ENCODE peak calls at places on chromosomes 1 and 21, in five cellular contexts. One of them, this sample, is unnamed.

GRCh38 chr1:54229281-54229891 is 29.4 kb downstream of the MRPL37 start:
- DNase-seq in astrocyte of the spinal cord: peak; percentile 49
- DNase-seq in cardiac fibroblast: peak; percentile 31
- DNase-seq in HFFc6: peak; percentile 28
- DNase-seq in fibroblast of mammary gland: peak; percentile 53
- DNase-seq in this sample: no peak

GRCh38 chr21:24514081-24514733 is 1093.1 kb downstream of the MRPL39 start:
- DNase-seq in astrocyte of the spinal cord: peak; percentile 9
- DNase-seq in cardiac fibroblast: peak; percentile 20
- DNase-seq in HFFc6: no peak
- DNase-seq in fibroblast of mammary gland: no peak
- DNase-seq in this sample: no peak

GRCh38 chr1:226778657-226779058 is 39.6 kb upstream of the ITPKB start:
- DNase-seq in astrocyte of the spinal cord: peak; percentile 88
- DNase-seq in cardiac fibroblast: peak; percentile 97
- DNase-seq in HFFc6: peak; percentile 91
- DNase-seq in fibroblast of mammary gland: peak; percentile 94
- DNase-seq in this sample: no peak

GRCh38 chr1:54054438-54054749 is 986 bp downstream of the TCEANC2 start:
- DNase-seq in astrocyte of the spinal cord: no peak
- DNase-seq in cardiac fibroblast: no peak
- DNase-seq in HFFc6: no peak
- DNase-seq in fibroblast of mammary gland: no peak
- DNase-seq in this sample: no peak

GRCh38 chr1:235404190-235404589 is 37.0 kb downstream of the TBCE start:
- DNase-seq in astrocyte of the spinal cord: no peak
- DNase-seq in cardiac fibroblast: no peak
- DNase-seq in HFFc6: peak; percentile 36
- DNase-seq in fibroblast of mammary gland: no peak
- DNase-seq in this sample: no peak

GRCh38 chr1:236681184-236681583 is 5.1 kb upstream of the ACTN2 start:
- DNase-seq in astrocyte of the spinal cord: no peak
- DNase-seq in cardiac fibroblast: no peak
- DNase-seq in HFFc6: no peak
- DNase-seq in fibroblast of mammary gland: no peak
- DNase-seq in this sample: no peak

GRCh38 chr1:68010094-68010493 is 40.3 kb downstream of the DIRAS3 start:
- DNase-seq in astrocyte of the spinal cord: peak; percentile 60
- DNase-seq in cardiac fibroblast: peak; percentile 57
- DNase-seq in HFFc6: peak; percentile 39
- DNase-seq in fibroblast of mammary gland: peak; percentile 67
- DNase-seq in this sample: no peak

GRCh38 chr21:46093668-46094400 is 4.1 kb upstream of the COL6A2 start:
- DNase-seq in astrocyte of the spinal cord: no peak
- DNase-seq in cardiac fibroblast: no peak
- DNase-seq in HFFc6: no peak
- DNase-seq in fibroblast of mammary gland: no peak
- DNase-seq in this sample: no peak

GRCh38 chr1:220528679-220529529 is 968 bp downstream of the MARK1 start:
- DNase-seq in astrocyte of the spinal cord: no peak
- DNase-seq in cardiac fibroblast: no peak
- DNase-seq in HFFc6: no peak
- DNase-seq in fibroblast of mammary gland: no peak
- DNase-seq in this sample: peak; percentile 16

GRCh38 chr1:230807551-230808267 is 60.5 kb downstream of the CAPN9 start:
- DNase-seq in astrocyte of the spinal cord: no peak
- DNase-seq in cardiac fibroblast: no peak
- DNase-seq in HFFc6: no peak
- DNase-seq in fibroblast of mammary gland: no peak
- DNase-seq in this sample: no peak

GRCh38 chr1:17865912-17866311 is 110.8 kb downstream of the ACTL8 start:
- DNase-seq in astrocyte of the spinal cord: no peak
- DNase-seq in cardiac fibroblast: no peak
- DNase-seq in HFFc6: peak; percentile 4
- DNase-seq in fibroblast of mammary gland: peak; percentile 43
- DNase-seq in this sample: no peak

GRCh38 chr21:25366116-25366515 is 241.2 kb downstream of the MRPL39 start:
- DNase-seq in astrocyte of the spinal cord: no peak
- DNase-seq in cardiac fibroblast: peak; percentile 9
- DNase-seq in HFFc6: no peak
- DNase-seq in fibroblast of mammary gland: no peak
- DNase-seq in this sample: no peak

GRCh38 chr1:248804771-248805681 is 20.7 kb downstream of the SH3BP5L start:
- DNase-seq in astrocyte of the spinal cord: no peak
- DNase-seq in cardiac fibroblast: no peak
- DNase-seq in HFFc6: no peak
- DNase-seq in fibroblast of mammary gland: no peak
- DNase-seq in this sample: no peak

GRCh38 chr1:182164273-182164672 is 102.8 kb upstream of the ZNF648 start:
- DNase-seq in astrocyte of the spinal cord: no peak
- DNase-seq in cardiac fibroblast: no peak
- DNase-seq in HFFc6: no peak
- DNase-seq in fibroblast of mammary gland: no peak
- DNase-seq in this sample: no peak

GRCh38 chr1:203057831-203058673 is 27.8 kb downstream of the MYOG start:
- DNase-seq in astrocyte of the spinal cord: no peak
- DNase-seq in cardiac fibroblast: no peak
- DNase-seq in HFFc6: peak; percentile 65
- DNase-seq in fibroblast of mammary gland: peak; percentile 77
- DNase-seq in this sample: no peak

GRCh38 chr1:228983231-228983660 is 248.0 kb downstream of the RHOU start:
- DNase-seq in astrocyte of the spinal cord: no peak
- DNase-seq in cardiac fibroblast: no peak
- DNase-seq in HFFc6: no peak
- DNase-seq in fibroblast of mammary gland: no peak
- DNase-seq in this sample: no peak

GRCh38 chr1:156608981-156609380 is 7.7 kb upstream of the GPATCH4 start:
- DNase-seq in astrocyte of the spinal cord: no peak
- DNase-seq in cardiac fibroblast: no peak
- DNase-seq in HFFc6: no peak
- DNase-seq in fibroblast of mammary gland: peak; percentile 15
- DNase-seq in this sample: no peak

GRCh38 chr1:201468501-201468843 is 516 bp downstream of the PHLDA3 start:
- DNase-seq in astrocyte of the spinal cord: no peak
- DNase-seq in cardiac fibroblast: peak; percentile 42
- DNase-seq in HFFc6: no peak
- DNase-seq in fibroblast of mammary gland: no peak
- DNase-seq in this sample: peak; percentile 36

GRCh38 chr1:183822081-183822611 is 17.2 kb downstream of the RGL1 start:
- DNase-seq in astrocyte of the spinal cord: no peak
- DNase-seq in cardiac fibroblast: peak; percentile 56
- DNase-seq in HFFc6: peak; percentile 65
- DNase-seq in fibroblast of mammary gland: peak; percentile 80
- DNase-seq in this sample: no peak

GRCh38 chr21:20661745-20662470 is 336.3 kb upstream of the NCAM2 start:
- DNase-seq in astrocyte of the spinal cord: peak; percentile 6
- DNase-seq in cardiac fibroblast: no peak
- DNase-seq in HFFc6: no peak
- DNase-seq in fibroblast of mammary gland: no peak
- DNase-seq in this sample: no peak

GRCh38 chr1:36836196-36836883 is 198.0 kb downstream of the GRIK3 start:
- DNase-seq in astrocyte of the spinal cord: no peak
- DNase-seq in cardiac fibroblast: no peak
- DNase-seq in HFFc6: no peak
- DNase-seq in fibroblast of mammary gland: no peak
- DNase-seq in this sample: no peak

GRCh38 chr1:44696789-44697188 is 22.3 kb downstream of the ARMH1 start:
- DNase-seq in astrocyte of the spinal cord: no peak
- DNase-seq in cardiac fibroblast: no peak
- DNase-seq in HFFc6: no peak
- DNase-seq in fibroblast of mammary gland: no peak
- DNase-seq in this sample: peak; percentile 22

GRCh38 chr1:8166436-8166835 is 140.3 kb upstream of the ERRFI1 start:
- DNase-seq in astrocyte of the spinal cord: no peak
- DNase-seq in cardiac fibroblast: no peak
- DNase-seq in HFFc6: no peak
- DNase-seq in fibroblast of mammary gland: peak; percentile 12
- DNase-seq in this sample: no peak

GRCh38 chr1:31936278-31936965 is 1.7 kb downstream of the PTP4A2 start:
- DNase-seq in astrocyte of the spinal cord: no peak
- DNase-seq in cardiac fibroblast: peak; percentile 32
- DNase-seq in HFFc6: no peak
- DNase-seq in fibroblast of mammary gland: peak; percentile 32
- DNase-seq in this sample: no peak

GRCh38 chr1:31937300-31938183 is 626 bp downstream of the PTP4A2 start:
- DNase-seq in astrocyte of the spinal cord: peak; percentile 69
- DNase-seq in cardiac fibroblast: peak; percentile 60
- DNase-seq in HFFc6: peak; percentile 33
- DNase-seq in fibroblast of mammary gland: peak; percentile 42
- DNase-seq in this sample: peak; percentile 85

GRCh38 chr1:31939484-31940329 is 1.5 kb upstream of the PTP4A2 start:
- DNase-seq in astrocyte of the spinal cord: peak; percentile 92
- DNase-seq in cardiac fibroblast: peak; percentile 83
- DNase-seq in HFFc6: peak; percentile 86
- DNase-seq in fibroblast of mammary gland: peak; percentile 92
- DNase-seq in this sample: no peak

GRCh38 chr1:31936966-31937299 is 1.2 kb downstream of the PTP4A2 start:
- DNase-seq in astrocyte of the spinal cord: no peak
- DNase-seq in cardiac fibroblast: no peak
- DNase-seq in HFFc6: no peak
- DNase-seq in fibroblast of mammary gland: no peak
- DNase-seq in this sample: no peak

GRCh38 chr1:31938184-31938975 is at the start of gene PTP4A2:
- DNase-seq in astrocyte of the spinal cord: peak; percentile 94
- DNase-seq in cardiac fibroblast: peak; percentile 95
- DNase-seq in HFFc6: peak; percentile 91
- DNase-seq in fibroblast of mammary gland: peak; percentile 93
- DNase-seq in this sample: peak; percentile 94
- TF ChIP-seq CTCF in astrocyte of the spinal cord: peak; percentile 34
- TF ChIP-seq CTCF in cardiac fibroblast: no peak
- TF ChIP-seq CTCF in HFFc6: peak; percentile 59
- TF ChIP-seq CTCF in fibroblast of mammary gland: no peak
- TF ChIP-seq CTCF in this sample: peak; percentile 75

GRCh38 chr1:155001688-155002474 is 721 bp upstream of the ZBTB7B start:
- DNase-seq in astrocyte of the spinal cord: peak; percentile 99
- DNase-seq in cardiac fibroblast: peak; percentile 99
- DNase-seq in HFFc6: peak; percentile 98
- DNase-seq in fibroblast of mammary gland: peak; percentile 98
- DNase-seq in this sample: peak; percentile 100

GRCh38 chr1:155003766-155004351 is 1.3 kb downstream of the ZBTB7B start:
- DNase-seq in astrocyte of the spinal cord: peak; percentile 35
- DNase-seq in cardiac fibroblast: peak; percentile 37
- DNase-seq in HFFc6: peak; percentile 33
- DNase-seq in fibroblast of mammary gland: peak; percentile 43
- DNase-seq in this sample: peak; percentile 80

GRCh38 chr1:155001438-155001687 is 1.2 kb upstream of the ZBTB7B start:
- DNase-seq in astrocyte of the spinal cord: no peak
- DNase-seq in cardiac fibroblast: no peak
- DNase-seq in HFFc6: no peak
- DNase-seq in fibroblast of mammary gland: no peak
- DNase-seq in this sample: no peak

GRCh38 chr1:155003227-155003765 is 694 bp downstream of the ZBTB7B start:
- DNase-seq in astrocyte of the spinal cord: no peak
- DNase-seq in cardiac fibroblast: no peak
- DNase-seq in HFFc6: no peak
- DNase-seq in fibroblast of mammary gland: no peak
- DNase-seq in this sample: no peak

GRCh38 chr1:155002479-155003226 is at the start of gene ZBTB7B:
- DNase-seq in astrocyte of the spinal cord: peak; percentile 47
- DNase-seq in cardiac fibroblast: peak; percentile 29
- DNase-seq in HFFc6: no peak
- DNase-seq in fibroblast of mammary gland: no peak
- DNase-seq in this sample: no peak
- TF ChIP-seq CTCF in astrocyte of the spinal cord: no peak
- TF ChIP-seq CTCF in cardiac fibroblast: no peak
- TF ChIP-seq CTCF in HFFc6: no peak
- TF ChIP-seq CTCF in fibroblast of mammary gland: no peak
- TF ChIP-seq CTCF in this sample: no peak

DNA sequence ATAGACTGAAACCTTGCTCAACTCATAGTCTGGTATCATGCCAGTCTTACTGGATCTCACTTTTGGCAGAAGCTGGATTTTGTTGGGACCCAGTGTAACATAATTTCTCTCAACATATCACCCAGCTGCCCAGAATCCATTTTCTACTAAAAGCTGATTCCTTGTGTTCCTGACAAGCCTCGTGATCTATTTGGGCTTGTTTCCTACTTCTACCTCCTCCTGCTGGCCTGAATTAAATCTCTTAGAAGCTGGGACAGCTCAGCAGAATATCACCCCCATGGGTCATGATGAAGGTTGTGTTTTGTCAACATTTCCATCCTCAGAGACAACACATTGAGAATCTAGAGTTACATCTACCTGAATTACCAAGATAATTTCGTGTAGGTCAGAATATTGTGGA is 7.7 kb downstream of the GOLT1A start:
- DNase-seq in astrocyte of the spinal cord: no peak
- DNase-seq in cardiac fibroblast: peak; percentile 49
- DNase-seq in HFFc6: peak; percentile 65
- DNase-seq in fibroblast of mammary gland: peak; percentile 43
- DNase-seq in this sample: no peak
- TF ChIP-seq CTCF in astrocyte of the spinal cord: no peak
- TF ChIP-seq CTCF in cardiac fibroblast: peak; percentile 17
- TF ChIP-seq CTCF in HFFc6: peak; percentile 58
- TF ChIP-seq CTCF in fibroblast of mammary gland: peak; percentile 19
- TF ChIP-seq CTCF in this sample: no peak

GRCh38 chr1:14599787-14600186 is 1.3 kb downstream of the KAZN start:
- DNase-seq in astrocyte of the spinal cord: no peak
- DNase-seq in cardiac fibroblast: no peak
- DNase-seq in HFFc6: no peak
- DNase-seq in fibroblast of mammary gland: no peak
- DNase-seq in this sample: no peak

GRCh38 chr1:14599173-14599754 is 779 bp downstream of the KAZN start:
- DNase-seq in astrocyte of the spinal cord: no peak
- DNase-seq in cardiac fibroblast: no peak
- DNase-seq in HFFc6: no peak
- DNase-seq in fibroblast of mammary gland: no peak
- DNase-seq in this sample: no peak

GRCh38 chr1:14597343-14598006 is 1.0 kb upstream of the KAZN start:
- DNase-seq in astrocyte of the spinal cord: peak; percentile 26
- DNase-seq in cardiac fibroblast: no peak
- DNase-seq in HFFc6: no peak
- DNase-seq in fibroblast of mammary gland: no peak
- DNase-seq in this sample: no peak

GRCh38 chr1:14598007-14598497 is 433 bp upstream of the KAZN start:
- DNase-seq in astrocyte of the spinal cord: no peak
- DNase-seq in cardiac fibroblast: no peak
- DNase-seq in HFFc6: no peak
- DNase-seq in fibroblast of mammary gland: no peak
- DNase-seq in this sample: no peak

DNA sequence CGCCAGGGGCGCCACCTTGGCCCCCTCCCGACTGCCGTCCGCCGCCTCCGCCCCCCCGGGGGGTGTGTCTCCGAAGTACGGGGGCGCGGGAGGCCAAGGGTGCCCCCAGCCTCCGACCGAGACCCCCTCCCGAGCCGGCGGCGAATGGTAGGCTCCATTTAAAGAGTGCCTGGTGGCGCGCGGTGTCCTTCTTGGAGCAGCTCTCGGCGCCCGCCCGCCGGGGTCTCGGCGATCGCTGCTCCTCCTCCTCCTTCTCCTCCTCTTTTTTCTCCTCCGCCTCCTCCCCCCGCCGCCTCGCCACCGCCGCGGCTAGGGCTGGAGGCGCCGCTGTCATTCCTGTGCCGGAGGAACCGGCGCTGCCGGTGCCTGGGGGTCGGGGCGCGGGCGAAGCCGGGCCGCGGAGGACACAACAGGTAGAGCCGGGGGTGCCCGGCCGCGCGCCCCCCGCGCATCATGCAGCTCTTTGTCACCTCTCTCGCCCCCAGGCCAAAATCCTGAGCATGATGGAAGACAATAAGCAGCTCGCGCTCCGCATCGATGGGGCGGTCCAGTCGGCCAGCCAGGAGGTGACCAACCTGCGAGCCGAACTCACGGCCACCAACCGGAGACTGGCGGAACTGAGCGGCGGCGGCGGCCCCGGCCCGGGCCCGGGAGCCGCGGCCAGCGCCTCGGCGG is at the start of gene KAZN:
- DNase-seq in astrocyte of the spinal cord: peak; percentile 5
- DNase-seq in cardiac fibroblast: no peak
- DNase-seq in HFFc6: no peak
- DNase-seq in fibroblast of mammary gland: no peak
- DNase-seq in this sample: peak; percentile 27
- TF ChIP-seq CTCF in astrocyte of the spinal cord: no peak
- TF ChIP-seq CTCF in cardiac fibroblast: no peak
- TF ChIP-seq CTCF in HFFc6: no peak
- TF ChIP-seq CTCF in fibroblast of mammary gland: no peak
- TF ChIP-seq CTCF in this sample: no peak

This sample was measured in left ventricle myocardium inferior.